ENCODE peak calls at places on chromosomes 5 and 9, in eight cellular contexts. One of them, this sample, is unnamed.

GRCh38 chr9:68507098-68507795 is 33.4 kb downstream of the TMEM252 start:
- DNase-seq in upper lobe of right lung: no peak
- DNase-seq in activated T-helper 9 cell treated with anti-CD3 and anti-CD28 coated beads, Interleukin-2, amount 50 U/mL, for 16 hours: no peak
- DNase-seq in astrocyte of the cerebellum: peak
- DNase-seq in mesothelial cell of epicardium: no peak
- DNase-seq in stimulated activated CD4-positive, alpha-beta T cell treated with anti-CD3 and anti-CD28 coated beads, TNF-alpha, amount 100 ng/mL, for 4 hours: no peak
- DNase-seq in anterior cingulate cortex: no peak
- DNase-seq in choroid plexus epithelial cell: peak
- DNase-seq in this sample: no peak

GRCh38 chr9:34203275-34204010 is 24.6 kb downstream of the UBAP1 start:
- DNase-seq in upper lobe of right lung: no peak
- DNase-seq in activated T-helper 9 cell treated with anti-CD3 and anti-CD28 coated beads, Interleukin-2, amount 50 U/mL, for 16 hours: no peak
- DNase-seq in astrocyte of the cerebellum: no peak
- DNase-seq in mesothelial cell of epicardium: no peak
- DNase-seq in stimulated activated CD4-positive, alpha-beta T cell treated with anti-CD3 and anti-CD28 coated beads, TNF-alpha, amount 100 ng/mL, for 4 hours: no peak
- DNase-seq in anterior cingulate cortex: no peak
- DNase-seq in choroid plexus epithelial cell: peak
- DNase-seq in this sample: no peak

GRCh38 chr5:178238313-178238635 is 5.7 kb upstream of the PHYKPL start:
- DNase-seq in upper lobe of right lung: no peak
- DNase-seq in activated T-helper 9 cell treated with anti-CD3 and anti-CD28 coated beads, Interleukin-2, amount 50 U/mL, for 16 hours: no peak
- DNase-seq in astrocyte of the cerebellum: no peak
- DNase-seq in mesothelial cell of epicardium: no peak
- DNase-seq in stimulated activated CD4-positive, alpha-beta T cell treated with anti-CD3 and anti-CD28 coated beads, TNF-alpha, amount 100 ng/mL, for 4 hours: no peak
- DNase-seq in anterior cingulate cortex: no peak
- DNase-seq in choroid plexus epithelial cell: no peak
- DNase-seq in this sample: no peak

GRCh38 chr9:109064963-109065701 is 51.8 kb upstream of the CTNNAL1 start:
- DNase-seq in upper lobe of right lung: no peak
- DNase-seq in activated T-helper 9 cell treated with anti-CD3 and anti-CD28 coated beads, Interleukin-2, amount 50 U/mL, for 16 hours: no peak
- DNase-seq in astrocyte of the cerebellum: no peak
- DNase-seq in mesothelial cell of epicardium: no peak
- DNase-seq in stimulated activated CD4-positive, alpha-beta T cell treated with anti-CD3 and anti-CD28 coated beads, TNF-alpha, amount 100 ng/mL, for 4 hours: no peak
- DNase-seq in anterior cingulate cortex: no peak
- DNase-seq in choroid plexus epithelial cell: peak
- DNase-seq in this sample: no peak

GRCh38 chr5:112485802-112486427 is 66.8 kb upstream of the EPB41L4A start:
- DNase-seq in upper lobe of right lung: no peak
- DNase-seq in activated T-helper 9 cell treated with anti-CD3 and anti-CD28 coated beads, Interleukin-2, amount 50 U/mL, for 16 hours: no peak
- DNase-seq in astrocyte of the cerebellum: no peak
- DNase-seq in mesothelial cell of epicardium: no peak
- DNase-seq in stimulated activated CD4-positive, alpha-beta T cell treated with anti-CD3 and anti-CD28 coated beads, TNF-alpha, amount 100 ng/mL, for 4 hours: no peak
- DNase-seq in anterior cingulate cortex: no peak
- DNase-seq in choroid plexus epithelial cell: peak
- DNase-seq in this sample: no peak

GRCh38 chr9:79570449-79571308 is 1.1 kb upstream of the TLE4 start:
- DNase-seq in upper lobe of right lung: peak
- DNase-seq in activated T-helper 9 cell treated with anti-CD3 and anti-CD28 coated beads, Interleukin-2, amount 50 U/mL, for 16 hours: peak
- DNase-seq in astrocyte of the cerebellum: peak
- DNase-seq in mesothelial cell of epicardium: peak
- DNase-seq in stimulated activated CD4-positive, alpha-beta T cell treated with anti-CD3 and anti-CD28 coated beads, TNF-alpha, amount 100 ng/mL, for 4 hours: no peak
- DNase-seq in anterior cingulate cortex: peak
- DNase-seq in choroid plexus epithelial cell: peak
- DNase-seq in this sample: peak

GRCh38 chr5:89081360-89081759 is 198.4 kb upstream of the MEF2C start:
- DNase-seq in upper lobe of right lung: no peak
- DNase-seq in activated T-helper 9 cell treated with anti-CD3 and anti-CD28 coated beads, Interleukin-2, amount 50 U/mL, for 16 hours: no peak
- DNase-seq in astrocyte of the cerebellum: no peak
- DNase-seq in mesothelial cell of epicardium: no peak
- DNase-seq in stimulated activated CD4-positive, alpha-beta T cell treated with anti-CD3 and anti-CD28 coated beads, TNF-alpha, amount 100 ng/mL, for 4 hours: no peak
- DNase-seq in anterior cingulate cortex: no peak
- DNase-seq in choroid plexus epithelial cell: no peak
- DNase-seq in this sample: no peak

GRCh38 chr5:53239301-53239990 is 129.9 kb upstream of the MOCS2 start:
- DNase-seq in upper lobe of right lung: no peak
- DNase-seq in activated T-helper 9 cell treated with anti-CD3 and anti-CD28 coated beads, Interleukin-2, amount 50 U/mL, for 16 hours: no peak
- DNase-seq in astrocyte of the cerebellum: no peak
- DNase-seq in mesothelial cell of epicardium: no peak
- DNase-seq in stimulated activated CD4-positive, alpha-beta T cell treated with anti-CD3 and anti-CD28 coated beads, TNF-alpha, amount 100 ng/mL, for 4 hours: no peak
- DNase-seq in anterior cingulate cortex: no peak
- DNase-seq in choroid plexus epithelial cell: peak
- DNase-seq in this sample: no peak

GRCh38 chr9:83061036-83061435 is 1.9 kb downstream of the RASEF start:
- DNase-seq in upper lobe of right lung: no peak
- DNase-seq in activated T-helper 9 cell treated with anti-CD3 and anti-CD28 coated beads, Interleukin-2, amount 50 U/mL, for 16 hours: no peak
- DNase-seq in astrocyte of the cerebellum: no peak
- DNase-seq in mesothelial cell of epicardium: no peak
- DNase-seq in stimulated activated CD4-positive, alpha-beta T cell treated with anti-CD3 and anti-CD28 coated beads, TNF-alpha, amount 100 ng/mL, for 4 hours: no peak
- DNase-seq in anterior cingulate cortex: no peak
- DNase-seq in choroid plexus epithelial cell: no peak
- DNase-seq in this sample: no peak